ENCODE peak calls at places on chromosomes 16 and 17, in six cellular contexts. P is pancreas; G is thoracic aorta; F is Right ventricle myocardium superior; X is T-cell; K is stimulated activated naive CD8-positive, alpha-beta T cell treated with anti-CD3 and anti-CD28 coated beads, Interleukin-15, Interleukin-2, amounts not matched to agents 100 U/mL and 50 U/mL, for 24 hours. S is an unnamed sample.

GRCh38 chr17:4540224-4541040 is 14.8 kb downstream of the MYBBP1A start:
- ATAC-seq in K (no peak), G (no peak), X (no peak), F (no peak), P (peak), S (no peak)

GRCh38 chr17:9977175-9977574 is 72.1 kb upstream of the RCVRN start:
- ATAC-seq in X (no peak), G (no peak), P (no peak), K (peak), F (no peak), S (no peak)

GRCh38 chr16:85847681-85848601 is 48.4 kb downstream of the COX4I1 start:
- ATAC-seq in K (peak), P (no peak), X (no peak), G (no peak), F (no peak), S (no peak)

GRCh38 chr17:81440511-81441244 is 45.4 kb downstream of the BAHCC1 start:
- ATAC-seq in F (no peak), K (peak), P (no peak), X (no peak), G (no peak), S (no peak)

GRCh38 chr16:86934581-86935322 is 356.4 kb downstream of the FOXL1 start:
- ATAC-seq in G (no peak), K (no peak), X (no peak), F (no peak), P (no peak), S (no peak)

GRCh38 chr17:1154704-1155103 is 25.1 kb downstream of the ABR start:
- ATAC-seq in G (no peak), P (no peak), X (no peak), K (no peak), F (peak), S (no peak)

GRCh38 chr17:54544239-54544638 is 356.4 kb upstream of the TOM1L1 start:
- ATAC-seq in F (no peak), P (no peak), K (no peak), G (no peak), X (no peak), S (no peak)

GRCh38 chr16:2985457-2985856 is 5.2 kb upstream of the PKMYT1 start:
- ATAC-seq in G (no peak), X (no peak), K (no peak), P (peak), F (peak), S (no peak)

GRCh38 chr17:77115510-77115909 is 25.3 kb upstream of the SEC14L1 start:
- ATAC-seq in K (no peak), X (no peak), G (no peak), F (no peak), P (no peak), S (no peak)

GRCh38 chr17:75270966-75271232 is at the start of gene MIF4GD:
- ATAC-seq in X (no peak), P (no peak), F (no peak), K (no peak), G (no peak), S (no peak)

GRCh38 chr17:63665527-63666214 is 34.3 kb downstream of the LIMD2 start:
- ATAC-seq in X (no peak), K (no peak), F (peak), P (peak), G (no peak), S (peak)

GRCh38 chr16:80369559-80369958 is 171.2 kb upstream of the DYNLRB2 start:
- ATAC-seq in K (no peak), G (no peak), P (peak), F (peak), X (no peak), S (no peak)

GRCh38 chr16:75105306-75106061 is 11.1 kb downstream of the LDHD start:
- ATAC-seq in G (no peak), P (peak), X (no peak), K (no peak), F (peak), S (no peak)

GRCh38 chr17:4003131-4003500 is 38.9 kb upstream of the ATP2A3 start:
- ATAC-seq in G (no peak), P (no peak), F (no peak), K (no peak), X (no peak), S (no peak)

GRCh38 chr16:30350134-30350871 is 4.8 kb downstream of the CD2BP2 start:
- ATAC-seq in K (peak), F (no peak), X (no peak), G (no peak), P (no peak), S (peak)

GRCh38 chr17:15465045-15465701 is 2.2 kb downstream of the CDRT4 start:
- ATAC-seq in X (no peak), F (no peak), K (no peak), P (no peak), G (no peak), S (no peak)

S was measured in stimulated activated memory B cell treated with anti-CD40 and anti-IgM and Interleukin-4, amounts not matched to agents 10 μg/mL and 1 μg/mL and 100 μg/mL, for 72 hours.